ENCODE peak calls at places on chromosomes 3 and 15, in six cellular contexts. G, M, Z, B, H and L are unnamed samples.

GRCh38 chr3:122407946-122408345 is 7.9 kb downstream of the WDR5B start:
- DNase-seq in G (no peak), M (no peak), Z (no peak), B (no peak), H (no peak), L (no peak)

GRCh38 chr15:64111679-64112050 is 15.9 kb downstream of the SNX1 start:
- DNase-seq in G (no peak), M (no peak), Z (no peak), B (no peak), H (no peak), L (no peak)

GRCh38 chr3:165459924-165460540 is 263.8 kb upstream of the SLITRK3 start:
- DNase-seq in G (no peak), M (peak), Z (no peak), B (no peak), H (no peak), L (no peak)

GRCh38 chr3:66376568-66376967 is 124.3 kb downstream of the LRIG1 start:
- DNase-seq in G (no peak), M (peak), Z (no peak), B (no peak), H (no peak), L (peak)

GRCh38 chr3:51581529-51581928 is 43.0 kb downstream of the RAD54L2 start:
- DNase-seq in G (no peak), M (no peak), Z (no peak), B (no peak), H (no peak), L (no peak)

GRCh38 chr3:30606301-30607031 is at the start of gene TGFBR2:
- DNase-seq in G (peak), M (peak), Z (peak), B (peak), H (peak), L (peak)

GRCh38 chr3:43013743-43014155 is 34.6 kb downstream of the GASK1A start:
- DNase-seq in G (no peak), M (no peak), Z (no peak), B (no peak), H (no peak), L (no peak)

GRCh38 chr3:146099316-146099715 is 61.7 kb downstream of the PLOD2 start:
- DNase-seq in G (no peak), M (no peak), Z (no peak), B (no peak), H (no peak), L (no peak)

GRCh38 chr15:62850791-62851291 is 191.7 kb upstream of the TPM1 start:
- DNase-seq in G (no peak), M (peak), Z (no peak), B (peak), H (peak), L (peak)

GRCh38 chr3:15815696-15816095 is 17.9 kb upstream of the ANKRD28 start:
- DNase-seq in G (no peak), M (peak), Z (no peak), B (peak), H (peak), L (no peak)

GRCh38 chr3:190517696-190518095 is 3.8 kb downstream of the IL1RAP start:
- DNase-seq in G (no peak), M (peak), Z (no peak), B (no peak), H (no peak), L (no peak)

GRCh38 chr15:92733934-92734521 is 78.5 kb upstream of the FAM174B start:
- DNase-seq in G (no peak), M (peak), Z (no peak), B (no peak), H (no peak), L (no peak)

GRCh38 chr3:27800261-27800660 is 78.1 kb upstream of the EOMES start:
- DNase-seq in G (no peak), M (no peak), Z (no peak), B (no peak), H (no peak), L (no peak)

GRCh38 chr3:49716169-49716568 is 3.3 kb downstream of the AMIGO3 start:
- DNase-seq in G (no peak), M (no peak), Z (no peak), B (no peak), H (no peak), L (no peak)

GRCh38 chr15:80480171-80480811 is 76.1 kb downstream of the ARNT2 start:
- DNase-seq in G (no peak), M (no peak), Z (no peak), B (no peak), H (no peak), L (no peak)

GRCh38 chr3:33919312-33919711 is 120.9 kb downstream of the PDCD6IP start:
- DNase-seq in G (no peak), M (no peak), Z (no peak), B (no peak), H (no peak), L (no peak)

GRCh38 chr3:43531835-43532234 is 90.0 kb downstream of the ANO10 start:
- DNase-seq in G (no peak), M (peak), Z (no peak), B (no peak), H (no peak), L (no peak)

GRCh38 chr15:57611938-57612337 is 20.2 kb downstream of the MYZAP start:
- DNase-seq in G (no peak), M (peak), Z (no peak), B (peak), H (no peak), L (peak)

GRCh38 chr3:38039899-38040261 is 872 bp downstream of the DLEC1 start:
- DNase-seq in G (no peak), M (no peak), Z (no peak), B (peak), H (no peak), L (no peak)

GRCh38 chr3:88589131-88589530 is 439.4 kb downstream of the C3orf38 start:
- DNase-seq in G (no peak), M (no peak), Z (no peak), B (peak), H (no peak), L (peak)

GRCh38 chr3:146655333-146655996 is 50.3 kb upstream of the PLSCR5 start:
- DNase-seq in G (no peak), M (no peak), Z (no peak), B (no peak), H (no peak), L (no peak)

GRCh38 chr3:20078194-20078709 is 38.0 kb downstream of the KAT2B start:
- DNase-seq in G (no peak), M (no peak), Z (no peak), B (no peak), H (no peak), L (no peak)

GRCh38 chr3:15523660-15524417 is 2.3 kb upstream of the COLQ start:
- DNase-seq in G (no peak), M (no peak), Z (no peak), B (no peak), H (no peak), L (peak)

GRCh38 chr15:27725733-27726132 is 373.4 kb downstream of the OCA2 start:
- DNase-seq in G (no peak), M (no peak), Z (no peak), B (no peak), H (no peak), L (no peak)

GRCh38 chr15:40257656-40258450 is 19.0 kb downstream of the PAK6 start:
- DNase-seq in G (no peak), M (no peak), Z (no peak), B (no peak), H (no peak), L (no peak)

GRCh38 chr15:72339777-72340177 is 19.8 kb upstream of the CELF6 start:
- DNase-seq in G (no peak), M (peak), Z (no peak), B (no peak), H (peak), L (no peak)

GRCh38 chr3:30623375-30623774 is 17.0 kb downstream of the TGFBR2 start:
- DNase-seq in G (no peak), M (no peak), Z (no peak), B (no peak), H (no peak), L (no peak)

GRCh38 chr3:99473321-99473751 is 165.1 kb upstream of the COL8A1 start:
- DNase-seq in G (no peak), M (no peak), Z (no peak), B (no peak), H (no peak), L (no peak)

GRCh38 chr3:188234172-188234571 is 80.2 kb downstream of the LPP start:
- DNase-seq in G (no peak), M (no peak), Z (no peak), B (no peak), H (no peak), L (no peak)

GRCh38 chr3:193829781-193830180 is 236.8 kb downstream of the OPA1 start:
- DNase-seq in G (no peak), M (no peak), Z (no peak), B (no peak), H (no peak), L (peak)

GRCh38 chr15:100291106-100291505 is 50.7 kb downstream of the ADAMTS17 start:
- DNase-seq in G (no peak), M (no peak), Z (no peak), B (no peak), H (no peak), L (no peak)

GRCh38 chr3:37118163-37118562 is 56.2 kb downstream of the LRRFIP2 start:
- DNase-seq in G (no peak), M (no peak), Z (no peak), B (no peak), H (no peak), L (no peak)

GRCh38 chr3:184258926-184259325 is 2.4 kb downstream of the CAMK2N2 start:
- DNase-seq in G (no peak), M (no peak), Z (no peak), B (no peak), H (no peak), L (no peak)

GRCh38 chr3:69126999-69127398 is 4.6 kb upstream of the LMOD3 start:
- DNase-seq in G (no peak), M (no peak), Z (no peak), B (no peak), H (no peak), L (no peak)

GRCh38 chr15:44726568-44727461 is 9.5 kb upstream of the TRIM69 start:
- DNase-seq in G (peak), M (peak), Z (peak), B (no peak), H (peak), L (peak)

GRCh38 chr3:187684880-187685279 is 14.7 kb upstream of the SST start:
- DNase-seq in G (no peak), M (no peak), Z (no peak), B (no peak), H (no peak), L (no peak)

DNA sequence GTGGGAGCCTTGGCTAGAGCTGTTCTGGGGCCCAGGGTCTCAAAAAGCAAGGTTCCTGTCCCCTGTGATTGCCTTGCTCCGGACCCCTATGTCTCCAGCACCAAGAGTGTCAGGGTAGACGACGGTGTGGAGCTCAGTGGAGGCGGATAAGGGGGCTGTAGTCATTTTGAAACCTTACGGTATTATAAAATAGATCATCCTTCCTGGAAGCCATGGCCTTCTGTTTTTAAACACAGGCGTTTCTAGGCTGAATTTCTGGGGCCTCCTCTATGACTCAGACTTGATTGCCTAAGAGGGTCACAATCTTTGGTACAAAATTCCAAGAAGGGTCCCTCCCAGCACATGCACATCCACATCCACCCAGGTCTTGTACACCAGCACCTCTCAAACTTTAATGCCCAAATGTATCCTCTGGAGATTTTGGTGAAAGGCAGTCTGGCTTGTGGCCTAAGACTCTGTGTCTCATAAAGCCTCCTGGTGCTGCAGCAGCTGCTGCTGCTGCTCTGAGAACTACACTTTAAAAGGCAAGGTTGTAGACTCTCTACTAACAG is 70.5 kb upstream of the XCR1 start:
- DNase-seq in G (no peak), M (no peak), Z (no peak), B (no peak), H (no peak), L (no peak)
- H3K4me3 ChIP-seq in G (no peak), M (no peak), Z (no peak), B (no peak), H (no peak), L (no peak)

GRCh38 chr15:49875392-49875791 is 243.6 kb downstream of the ATP8B4 start:
- DNase-seq in G (no peak), M (peak), Z (no peak), B (no peak), H (no peak), L (no peak)
- TF ChIP-seq CTCF in G (peak), M (no peak), Z (peak), B (peak), H (no peak), L (peak)

GRCh38 chr15:68056097-68056865 is 2.2 kb downstream of the PIAS1 start:
- DNase-seq in G (no peak), M (no peak), Z (no peak), B (peak), H (no peak), L (no peak)

GRCh38 chr15:68054658-68055223 is 626 bp downstream of the PIAS1 start:
- DNase-seq in G (no peak), M (peak), Z (peak), B (peak), H (no peak), L (no peak)

GRCh38 chr15:68055224-68055705 is 1.1 kb downstream of the PIAS1 start:
- DNase-seq in G (peak), M (peak), Z (peak), B (peak), H (no peak), L (no peak)

GRCh38 chr15:68057758-68058157 is 3.6 kb downstream of the PIAS1 start:
- DNase-seq in G (no peak), M (no peak), Z (no peak), B (peak), H (no peak), L (no peak)

GRCh38 chr15:68057089-68057488 is 3.0 kb downstream of the PIAS1 start:
- DNase-seq in G (no peak), M (no peak), Z (no peak), B (no peak), H (no peak), L (no peak)
- H3K4me3 ChIP-seq in G (no peak), M (no peak), Z (peak), B (peak), H (no peak), L (no peak)

GRCh38 chr3:127375151-127375937 is 87.5 kb upstream of the PRR20G start:
- DNase-seq in G (no peak), M (no peak), Z (no peak), B (no peak), H (no peak), L (no peak)

GRCh38 chr3:127374626-127375010 is 86.8 kb upstream of the PRR20G start:
- DNase-seq in G (no peak), M (no peak), Z (no peak), B (no peak), H (no peak), L (no peak)

GRCh38 chr3:127371338-127371737 is 83.5 kb upstream of the PRR20G start:
- DNase-seq in G (no peak), M (no peak), Z (no peak), B (no peak), H (no peak), L (no peak)

GRCh38 chr3:127371846-127372245 is 84.0 kb upstream of the PRR20G start:
- DNase-seq in G (no peak), M (no peak), Z (no peak), B (no peak), H (no peak), L (no peak)

GRCh38 chr3:127373701-127374625 is 86.1 kb upstream of the PRR20G start:
- DNase-seq in G (no peak), M (no peak), Z (no peak), B (peak), H (no peak), L (no peak)
- TF ChIP-seq CTCF in G (peak), M (no peak), Z (peak), B (peak), H (peak), L (peak)

GRCh38 chr3:76324101-76324500 is 538.8 kb upstream of the ZNF717 start:
- DNase-seq in G (no peak), M (no peak), Z (no peak), B (no peak), H (no peak), L (no peak)

GRCh38 chr3:76321615-76322014 is 536.3 kb upstream of the ZNF717 start:
- DNase-seq in G (no peak), M (no peak), Z (no peak), B (no peak), H (no peak), L (no peak)
- H3K4me3 ChIP-seq in G (no peak), M (no peak), Z (no peak), B (no peak), H (no peak), L (no peak)

DNA sequence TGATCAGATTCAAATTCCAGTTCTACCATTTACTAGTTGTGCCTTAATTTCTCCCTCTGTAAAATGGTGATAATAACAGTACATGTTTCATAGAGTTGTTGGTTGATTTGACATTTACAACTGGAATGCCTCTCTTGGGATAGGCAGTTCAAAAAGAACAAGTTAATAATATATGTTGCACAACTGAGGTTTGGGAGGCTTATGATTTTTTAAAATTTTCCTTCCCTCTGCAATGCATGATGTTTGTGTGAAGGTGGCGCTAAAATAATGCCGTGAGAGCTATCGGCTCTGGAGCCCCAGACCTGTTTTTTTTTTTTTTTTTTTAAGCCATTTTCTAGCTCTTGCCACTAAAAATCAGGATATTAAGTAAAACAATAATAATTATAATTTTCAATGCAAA is 18.6 kb downstream of the DNAJB11 start:
- DNase-seq in G (no peak), M (peak), Z (no peak), B (peak), H (no peak), L (no peak)
- TF ChIP-seq CTCF in G (peak), M (peak), Z (peak), B (peak), H (peak), L (peak)